ENCODE peak calls at places on chromosomes 11 and 22, in ten cellular contexts. O, W, V, S, K, U, X, B, I and P are unnamed samples.

GRCh38 chr22:46528121-46528610 is 9.3 kb downstream of the CELSR1 start:
- DNase-seq in O (peak; percentile 78), W (peak; percentile 39), S (no peak), U (no peak), B (no peak), X (peak; percentile 93), V (no peak), I (no peak), K (peak; percentile 96), P (peak; percentile 98)

GRCh38 chr11:2443881-2444300 is 423 bp downstream of the TRPM5 start:
- DNase-seq in K (no peak), I (peak; percentile 73), O (no peak), W (no peak), S (peak; percentile 61), U (no peak), B (peak; percentile 63), X (no peak), V (no peak), P (no peak)

GRCh38 chr22:41910050-41910598 is 4.8 kb downstream of the SHISA8 start:
- DNase-seq in I (no peak), O (no peak), B (no peak), U (no peak), V (peak; percentile 63), S (no peak), K (no peak), W (no peak), X (no peak), P (no peak)

GRCh38 chr11:111785886-111786412 is 19.8 kb upstream of the PPP2R1B start:
- DNase-seq in S (no peak), K (no peak), W (no peak), U (no peak), I (no peak), X (no peak), V (no peak), O (no peak), B (no peak), P (no peak)

GRCh38 chr11:122672892-122673291 is 17.4 kb downstream of the UBASH3B start:
- DNase-seq in O (no peak), S (peak; percentile 16), K (no peak), W (no peak), V (no peak), X (no peak), B (no peak), I (no peak), U (no peak), P (peak; percentile 37)

GRCh38 chr11:9479899-9480298 is 19.1 kb downstream of the ZNF143 start:
- DNase-seq in B (no peak), W (no peak), K (no peak), S (no peak), U (no peak), V (no peak), X (no peak), O (no peak), I (no peak), P (no peak)

GRCh38 chr11:102010776-102011500 is 36.3 kb upstream of the CFAP300 start:
- DNase-seq in V (no peak), I (peak; percentile 85), U (peak; percentile 59), O (peak; percentile 97), K (peak; percentile 84), S (peak; percentile 79), B (peak; percentile 76), W (peak; percentile 91), X (peak; percentile 89), P (peak; percentile 91)

GRCh38 chr11:2896047-2896446 is 10.5 kb upstream of the CDKN1C start:
- DNase-seq in X (no peak), V (no peak), U (no peak), K (no peak), B (no peak), I (no peak), W (no peak), S (no peak), O (no peak), P (no peak)

GRCh38 chr11:64867748-64868462 is 10.5 kb downstream of the EHD1 start:
- DNase-seq in I (no peak), K (peak; percentile 76), V (no peak), O (no peak), U (no peak), X (no peak), B (no peak), W (no peak), S (no peak), P (no peak)

GRCh38 chr11:64870176-64870892 is 8.1 kb downstream of the EHD1 start:
- DNase-seq in W (peak; percentile 51), U (no peak), O (peak; percentile 84), X (peak; percentile 58), I (no peak), B (peak; percentile 87), S (peak; percentile 36), K (peak; percentile 80), V (peak; percentile 16), P (no peak)

GRCh38 chr11:64870893-64871849 is 7.2 kb downstream of the EHD1 start:
- DNase-seq in V (no peak), B (no peak), W (no peak), S (peak; percentile 64), U (no peak), O (no peak), I (no peak), X (no peak), K (no peak), P (no peak)

GRCh38 chr11:64868904-64869570 is 9.4 kb downstream of the EHD1 start:
- DNase-seq in U (peak; percentile 81), O (no peak), V (no peak), W (peak; percentile 83), K (peak; percentile 96), I (no peak), B (peak; percentile 65), S (no peak), X (peak; percentile 79), P (peak; percentile 87)

DNA sequence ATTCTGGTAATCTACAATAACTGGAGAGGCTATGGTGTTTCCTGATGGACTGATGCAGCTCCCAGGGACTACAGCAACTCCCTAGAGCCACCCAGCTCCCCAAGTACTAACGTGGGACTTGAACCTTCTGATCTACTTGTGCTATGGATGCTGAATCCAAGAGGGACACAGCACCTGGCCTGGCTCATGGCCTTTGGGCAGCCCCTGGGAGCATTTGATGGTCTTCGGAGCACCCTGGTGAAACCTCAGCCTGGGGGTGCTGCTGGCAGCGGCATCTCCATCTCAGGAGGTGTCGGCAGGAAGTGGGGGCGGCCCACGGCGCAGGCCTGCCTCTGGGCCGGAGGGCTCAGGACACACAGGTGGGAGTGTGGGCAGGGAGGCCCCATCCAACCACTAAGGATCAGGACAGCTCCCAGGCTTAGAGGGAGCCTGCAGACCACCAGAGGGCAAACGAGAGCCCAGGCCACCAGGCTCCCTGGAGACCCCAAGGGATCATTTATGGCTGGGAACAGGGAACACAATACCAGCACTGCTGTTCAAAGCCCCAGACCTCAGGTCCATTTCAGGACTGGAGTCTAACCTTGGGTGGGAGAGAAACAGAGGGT is 8.7 kb downstream of the EHD1 start:
- DNase-seq in X (no peak), U (no peak), I (no peak), K (no peak), W (no peak), O (no peak), S (no peak), V (no peak), B (no peak), P (no peak)
- TF ChIP-seq CTCF in X (peak; percentile 69), U (peak; percentile 46), I (peak; percentile 29), K (no peak), W (peak; percentile 38), O (no peak), S (no peak), V (peak; percentile 51), B (peak; percentile 15), P (no peak)

DNA sequence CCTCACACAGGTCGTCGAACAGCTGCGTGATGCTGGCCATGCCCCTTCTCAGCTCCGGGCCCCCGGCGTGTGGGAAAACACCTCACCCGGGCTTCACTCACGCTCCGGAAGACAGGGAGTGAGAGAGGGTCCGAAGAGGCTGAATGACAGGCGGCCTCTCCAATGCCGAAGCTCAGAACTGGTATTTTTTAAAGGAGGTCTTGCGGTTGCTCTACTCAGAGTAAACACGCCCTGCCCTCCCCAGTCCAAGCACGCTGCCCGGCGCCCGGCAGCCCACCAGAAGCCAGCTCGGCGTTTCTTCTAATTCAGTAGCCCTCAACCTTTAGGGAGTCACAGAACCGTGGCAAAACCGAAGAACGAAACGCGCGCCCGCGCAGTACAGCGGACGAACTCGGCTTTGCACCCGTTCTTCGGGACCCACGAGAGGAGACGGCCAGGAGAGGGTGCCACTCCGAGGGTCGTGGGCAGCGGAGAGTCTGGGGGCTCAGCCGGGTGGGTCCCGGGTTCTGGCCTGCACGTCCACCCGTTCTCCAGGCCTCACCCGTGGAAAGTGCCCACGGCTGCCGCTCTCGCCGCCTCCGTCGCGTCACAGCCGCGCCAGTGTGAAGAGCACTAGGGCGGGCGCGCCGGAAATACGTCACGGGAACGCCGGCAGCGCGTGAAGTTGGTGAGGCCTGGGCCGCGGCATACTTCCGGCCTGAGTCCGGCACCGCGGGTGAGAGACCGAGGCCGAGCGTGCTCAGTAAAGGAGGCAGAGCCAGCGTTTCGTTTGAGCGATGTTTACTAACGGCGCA is at the start of gene TUBGCP6:
- DNase-seq in K (peak; percentile 91), X (peak; percentile 88), I (peak; percentile 98), V (peak; percentile 95), B (peak; percentile 96), S (peak; percentile 96), W (peak; percentile 87), O (peak; percentile 89), U (peak; percentile 59), P (peak; percentile 91)
- TF ChIP-seq CTCF in K (peak; percentile 28), X (peak; percentile 56), I (peak; percentile 21), V (no peak), B (peak; percentile 22), S (peak; percentile 66), W (peak; percentile 33), O (no peak), U (peak; percentile 25), P (no peak)

DNA sequence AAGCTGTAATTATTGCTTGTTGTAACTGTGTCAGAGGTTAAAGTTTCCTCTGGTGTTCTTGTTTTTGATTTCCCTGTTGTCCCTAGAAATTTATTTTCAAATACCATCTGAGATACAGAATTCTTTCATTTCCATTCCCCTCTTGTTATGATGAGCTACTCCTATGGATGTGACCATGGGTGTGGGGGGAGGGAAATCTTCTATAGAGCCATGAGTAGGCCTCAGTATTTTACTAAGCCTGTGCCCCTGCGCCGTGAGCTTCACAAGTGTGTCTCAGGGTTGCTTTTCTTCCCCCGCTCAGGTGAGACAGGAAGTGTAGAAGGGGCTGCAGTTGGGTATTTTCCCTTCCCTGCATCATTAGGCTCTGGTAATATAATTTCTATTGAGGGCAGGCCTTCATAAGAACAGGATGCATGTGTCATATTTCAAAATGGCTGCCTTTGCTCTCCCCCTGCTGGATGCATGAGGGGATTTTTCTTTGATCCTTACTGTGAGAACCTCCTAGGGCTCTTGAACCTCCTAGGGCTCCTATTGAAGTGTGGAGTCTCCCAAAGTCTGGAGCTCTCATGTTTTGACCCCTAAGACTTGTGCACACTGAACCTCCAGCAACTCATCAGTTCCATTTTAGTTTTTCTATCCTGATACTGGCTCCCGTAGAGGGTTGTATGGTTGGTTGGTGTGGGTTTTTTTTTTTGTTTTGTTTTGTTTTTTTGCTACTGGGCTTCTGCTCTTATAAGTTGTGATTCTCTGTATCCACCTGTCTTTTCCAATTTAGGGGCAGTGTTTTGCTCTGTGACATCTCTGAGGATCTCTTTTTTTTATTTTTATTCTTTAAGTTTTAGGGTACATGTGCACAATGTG is 658.2 kb downstream of the NTM start:
- DNase-seq in K (no peak), U (no peak), O (peak; percentile 53), V (peak; percentile 25), B (no peak), S (peak; percentile 46), X (no peak), I (no peak), W (peak; percentile 62), P (no peak)
- TF ChIP-seq CTCF in K (peak; percentile 62), U (peak; percentile 75), O (peak; percentile 58), V (peak; percentile 60), B (no peak), S (peak; percentile 63), X (peak; percentile 79), I (peak; percentile 70), W (peak; percentile 65), P (no peak)

DNA sequence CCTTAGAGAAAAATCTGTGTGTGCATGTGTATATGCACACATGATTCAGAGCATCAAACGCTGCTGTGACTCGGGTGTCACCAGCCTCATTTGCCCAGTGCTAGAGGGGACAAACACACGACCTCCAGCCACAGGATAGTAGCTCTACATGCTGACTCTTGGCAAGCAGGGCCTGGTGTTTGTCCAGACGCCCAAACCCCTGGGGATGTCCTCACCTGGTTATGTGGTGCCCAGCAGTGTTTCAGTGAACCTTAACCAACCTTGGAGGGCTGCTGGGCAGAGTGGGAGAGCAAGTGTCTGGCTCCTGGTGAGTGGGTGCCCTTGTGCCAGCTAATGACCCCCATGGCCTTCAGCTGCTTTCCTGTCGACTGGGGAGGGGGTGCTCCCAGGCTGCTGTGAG is 26.7 kb downstream of the IGLL1 start:
- DNase-seq in B (peak; percentile 20), O (no peak), I (peak; percentile 25), W (no peak), V (no peak), U (no peak), K (no peak), S (no peak), X (no peak), P (no peak)
- TF ChIP-seq CTCF in B (no peak), O (no peak), I (no peak), W (no peak), V (no peak), U (no peak), K (no peak), S (no peak), X (no peak), P (no peak)